ENCODE peak calls at places on chromosomes 7 and 10, in four cellular contexts. C is NCI-H1694 treated with DMSO at 0.1 percent for 48 hours, W is AG10803, L is HFFc6. A is an unnamed sample.

GRCh38 chr7:101673951-101674350 is 44.9 kb upstream of the MYL10 start:
- DNase-seq in C (no peak), W (no peak), L (no peak), A (no peak)

GRCh38 chr7:135197906-135198655 is 13.2 kb downstream of the WDR91 start:
- DNase-seq in C (no peak), W (peak; percentile 23), L (peak; percentile 70), A (no peak)

GRCh38 chr7:142300689-142301088 is 42.8 kb upstream of the PRSS58 start:
- DNase-seq in C (no peak), W (no peak), L (no peak), A (no peak)

GRCh38 chr7:135285547-135285946 is 51.9 kb downstream of the STRA8 start:
- DNase-seq in C (no peak), W (no peak), L (no peak), A (no peak)

GRCh38 chr7:108805808-108806397 is 236.2 kb downstream of the DNAJB9 start:
- DNase-seq in C (peak; percentile 56), W (peak; percentile 5), L (peak; percentile 9), A (peak; percentile 10)

GRCh38 chr10:75294518-75294865 is 58.7 kb upstream of the COMTD1 start:
- DNase-seq in C (no peak), W (no peak), L (no peak), A (no peak)

GRCh38 chr10:103262229-103262628 is 14.7 kb upstream of the INA start:
- DNase-seq in C (no peak), W (no peak), L (peak; percentile 62), A (no peak)

GRCh38 chr7:134910214-134910890 is 76.0 kb upstream of the AGBL3 start:
- DNase-seq in C (no peak), W (no peak), L (no peak), A (no peak)

GRCh38 chr10:78909268-78909667 is 159.5 kb upstream of the ZMIZ1 start:
- DNase-seq in C (no peak), W (no peak), L (no peak), A (no peak)

GRCh38 chr7:111911166-111911961 is 294.8 kb downstream of the DOCK4 start:
- DNase-seq in C (no peak), W (no peak), L (no peak), A (no peak)

GRCh38 chr10:132289439-132289838 is 18.3 kb downstream of the STK32C start:
- DNase-seq in C (no peak), W (no peak), L (no peak), A (no peak)

GRCh38 chr7:132942721-132943120 is 139.2 kb downstream of the CHCHD3 start:
- DNase-seq in C (no peak), W (no peak), L (no peak), A (no peak)

GRCh38 chr7:148380581-148381419 is 209.8 kb upstream of the C7orf33 start:
- DNase-seq in C (no peak), W (no peak), L (no peak), A (no peak)

GRCh38 chr7:70638381-70639128 is 493.4 kb upstream of the GALNT17 start:
- DNase-seq in C (no peak), W (no peak), L (no peak), A (no peak)

A was measured in fibroblast of the conjunctiva.